ENCODE peak calls at places on chromosomes 5 and 9, in ten cellular contexts. M, B, P, T, O, E, X, R, Y and A are unnamed samples.

GRCh38 chr9:70079364-70080103 is 35.9 kb downstream of the MAMDC2 start:
- DNase-seq in R (no peak), M (peak; percentile 67), B (no peak), Y (no peak), X (no peak), T (no peak), O (no peak), E (no peak), P (peak; percentile 56), A (no peak)

GRCh38 chr5:152529456-152529855 is 124.4 kb upstream of the NMUR2 start:
- DNase-seq in E (no peak), O (no peak), T (no peak), B (no peak), X (no peak), R (no peak), Y (no peak), M (no peak), P (no peak), A (no peak)

GRCh38 chr5:77129386-77129785 is 42.3 kb upstream of the ZBED3 start:
- DNase-seq in O (no peak), B (peak; percentile 19), X (peak; percentile 34), M (peak; percentile 4), Y (peak; percentile 52), R (peak; percentile 38), T (no peak), P (peak; percentile 37), E (peak; percentile 48), A (no peak)

GRCh38 chr5:147633173-147633572 is 123.3 kb upstream of the DPYSL3 start:
- DNase-seq in R (no peak), E (no peak), P (no peak), M (no peak), B (no peak), O (no peak), Y (no peak), X (no peak), T (no peak), A (no peak)

GRCh38 chr5:138874241-138874640 is 894 bp downstream of the LRRTM2 start:
- DNase-seq in O (no peak), R (no peak), E (no peak), T (no peak), X (peak; percentile 37), M (peak; percentile 3), P (no peak), B (no peak), Y (no peak), A (no peak)

GRCh38 chr9:101271102-101271501 is 113.7 kb downstream of the BAAT start:
- DNase-seq in Y (no peak), E (no peak), M (no peak), O (no peak), T (no peak), B (no peak), R (no peak), P (no peak), X (no peak), A (no peak)

GRCh38 chr9:108168451-108168850 is 678.9 kb upstream of the KLF4 start:
- DNase-seq in O (no peak), Y (no peak), R (no peak), X (peak; percentile 83), E (no peak), M (peak; percentile 98), T (no peak), P (no peak), B (peak; percentile 86), A (no peak)

GRCh38 chr5:34684980-34685352 is 28.8 kb downstream of the RAI14 start:
- DNase-seq in O (no peak), R (no peak), B (no peak), Y (no peak), X (no peak), T (no peak), M (no peak), P (no peak), E (no peak), A (no peak)

GRCh38 chr5:43702815-43703214 is 99.8 kb downstream of the NNT start:
- DNase-seq in R (no peak), P (no peak), E (peak; percentile 80), Y (no peak), T (no peak), X (peak; percentile 5), M (peak; percentile 91), B (peak; percentile 15), O (no peak), A (no peak)

GRCh38 chr9:92385001-92385400 is 19.4 kb downstream of the OGN start:
- DNase-seq in P (no peak), R (no peak), Y (no peak), X (no peak), M (peak; percentile 9), E (no peak), O (no peak), B (no peak), T (no peak), A (no peak)

GRCh38 chr5:41722359-41722950 is 147.8 kb downstream of the OXCT1 start:
- DNase-seq in T (no peak), O (no peak), P (no peak), E (peak; percentile 28), X (peak; percentile 9), R (no peak), M (no peak), Y (no peak), B (no peak), A (no peak)

GRCh38 chr9:1047605-1048235 is 2.4 kb upstream of the DMRT2 start:
- DNase-seq in X (no peak), B (no peak), O (no peak), P (no peak), E (no peak), M (peak; percentile 9), T (no peak), R (no peak), Y (peak; percentile 55), A (no peak)

GRCh38 chr9:1044643-1045042 is 5.5 kb upstream of the DMRT2 start:
- DNase-seq in T (no peak), M (peak; percentile 25), R (no peak), Y (no peak), E (no peak), P (peak; percentile 29), O (no peak), B (no peak), X (no peak), A (no peak)

GRCh38 chr9:1046639-1047604 is 3.2 kb upstream of the DMRT2 start:
- DNase-seq in X (no peak), R (no peak), B (no peak), E (no peak), O (no peak), Y (peak; percentile 36), P (no peak), T (no peak), M (no peak), A (no peak)

DNA sequence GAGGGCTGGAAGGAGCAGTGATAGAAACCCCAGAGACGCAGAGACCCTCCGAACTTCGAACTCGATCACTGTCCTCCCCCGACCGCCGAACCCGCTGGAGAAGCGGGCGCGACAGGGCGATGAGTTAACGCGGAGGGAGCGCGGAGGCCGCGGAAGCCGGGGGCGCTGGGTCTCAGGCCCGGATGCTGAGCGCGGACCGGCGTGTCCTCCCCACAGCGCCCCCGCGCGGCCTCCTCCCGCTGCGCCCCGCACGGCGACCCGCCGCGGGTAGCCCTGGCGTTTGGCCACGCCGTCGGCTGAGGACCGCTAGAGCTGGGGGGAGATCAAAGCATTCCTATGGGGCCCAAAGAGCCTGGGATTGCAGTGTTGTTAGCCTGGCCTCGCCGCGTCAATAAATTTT is 7.7 kb upstream of the DMRT2 start:
- DNase-seq in T (peak; percentile 73), O (no peak), B (no peak), Y (peak; percentile 92), P (no peak), X (no peak), R (no peak), M (no peak), E (no peak), A (no peak)
- TF ChIP-seq CTCF in T (peak; percentile 76), O (no peak), B (peak; percentile 9), Y (peak; percentile 42), P (no peak), X (no peak), R (no peak), M (no peak), E (peak; percentile 28), A (peak; percentile 26)

DNA sequence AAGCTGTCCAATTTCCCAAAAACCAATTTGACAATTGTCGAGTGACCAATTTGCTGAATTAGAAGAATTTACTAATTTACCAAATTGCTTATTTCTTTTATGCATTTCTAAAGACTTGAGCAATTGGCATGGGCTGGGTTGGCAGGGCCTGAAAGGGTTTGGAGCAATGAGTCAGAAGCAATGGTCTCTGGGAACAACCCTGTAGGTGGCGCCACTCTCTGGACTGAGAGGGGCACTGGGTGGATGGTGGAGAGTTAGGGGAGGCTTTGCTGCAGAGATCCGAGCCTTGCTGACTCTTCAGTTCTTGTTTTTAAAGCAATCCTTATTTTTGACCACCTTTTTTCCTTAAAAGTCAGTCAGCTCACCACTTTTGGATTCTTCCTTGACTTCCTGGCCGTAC is 71.5 kb upstream of the RPS23 start:
- DNase-seq in B (no peak), R (peak; percentile 32), P (no peak), O (no peak), X (no peak), T (no peak), E (peak; percentile 57), Y (peak; percentile 51), M (peak; percentile 55), A (no peak)
- TF ChIP-seq CTCF in B (peak; percentile 35), R (peak; percentile 26), P (no peak), O (peak; percentile 51), X (peak; percentile 49), T (peak; percentile 51), E (peak; percentile 77), Y (peak; percentile 24), M (peak; percentile 53), A (peak; percentile 45)

GRCh38 chr5:174047472-174047871 is 2.0 kb downstream of the NSG2 start:
- DNase-seq in M (no peak), R (no peak), X (no peak), B (no peak), Y (no peak), O (no peak), E (no peak), P (no peak), T (no peak), A (no peak)

GRCh38 chr5:174044451-174044850 is 1.1 kb upstream of the NSG2 start:
- DNase-seq in B (no peak), M (no peak), O (no peak), Y (no peak), R (no peak), E (no peak), P (no peak), T (no peak), X (no peak), A (no peak)

GRCh38 chr5:174046558-174046957 is 1.1 kb downstream of the NSG2 start:
- DNase-seq in P (no peak), R (no peak), E (no peak), Y (no peak), O (no peak), X (no peak), M (no peak), T (no peak), B (no peak), A (no peak)

GRCh38 chr5:174044855-174045254 is 651 bp upstream of the NSG2 start:
- DNase-seq in R (no peak), P (no peak), T (no peak), M (no peak), Y (no peak), O (no peak), E (no peak), X (no peak), B (no peak), A (no peak)

GRCh38 chr5:174045470-174046025 is at the start of gene NSG2:
- DNase-seq in E (peak; percentile 87), O (peak; percentile 74), B (peak; percentile 94), M (peak; percentile 72), T (peak; percentile 89), X (peak; percentile 91), Y (peak; percentile 92), R (peak; percentile 97), P (peak; percentile 19), A (peak; percentile 93)
- TF ChIP-seq CTCF in E (peak; percentile 62), O (peak; percentile 87), B (peak; percentile 93), M (peak; percentile 49), T (peak; percentile 95), X (peak; percentile 72), Y (peak; percentile 84), R (peak; percentile 98), P (peak; percentile 51), A (peak; percentile 67)

GRCh38 chr5:142915840-142916424 is 145.8 kb downstream of the ARHGAP26 start:
- DNase-seq in O (peak; percentile 22), X (peak; percentile 46), P (no peak), E (peak; percentile 29), R (peak; percentile 64), B (no peak), Y (peak; percentile 47), T (peak; percentile 31), M (no peak), A (no peak)
- TF ChIP-seq CTCF in O (peak; percentile 67), X (peak; percentile 82), P (no peak), E (peak; percentile 59), R (peak; percentile 58), B (peak; percentile 92), Y (peak; percentile 58), T (peak; percentile 76), M (peak; percentile 49), A (peak; percentile 56)